ENCODE peak calls at places on chromosome 6, in nine cellular contexts. One of them, this sample, is unnamed.

GRCh38 chr6:64896939-64897338 is 810.1 kb downstream of the EYS start:
- DNase-seq in testis: no peak
- DNase-seq in H9: no peak
- DNase-seq in CD4-positive, alpha-beta T cell: no peak
- DNase-seq in heart right ventricle: no peak
- DNase-seq in brain microvascular endothelial cell: no peak
- DNase-seq in A549: no peak
- DNase-seq in psoas muscle: no peak
- DNase-seq in WERI-Rb-1: no peak
- DNase-seq in this sample: no peak

GRCh38 chr6:140567469-140567868 is 1193.0 kb upstream of the CITED2 start:
- DNase-seq in A549: no peak
- DNase-seq in H9: no peak
- DNase-seq in psoas muscle: no peak
- DNase-seq in testis: no peak
- DNase-seq in brain microvascular endothelial cell: no peak
- DNase-seq in heart right ventricle: no peak
- DNase-seq in WERI-Rb-1: no peak
- DNase-seq in CD4-positive, alpha-beta T cell: no peak
- DNase-seq in this sample: no peak

GRCh38 chr6:1611322-1611571 is 1.5 kb downstream of the FOXC1 start:
- DNase-seq in H9: no peak
- DNase-seq in testis: no peak
- DNase-seq in psoas muscle: no peak
- DNase-seq in WERI-Rb-1: peak
- DNase-seq in brain microvascular endothelial cell: no peak
- DNase-seq in CD4-positive, alpha-beta T cell: no peak
- DNase-seq in A549: peak
- DNase-seq in heart right ventricle: no peak
- DNase-seq in this sample: peak

GRCh38 chr6:168158280-168158979 is 79.4 kb upstream of the FRMD1 start:
- DNase-seq in psoas muscle: no peak
- DNase-seq in H9: peak
- DNase-seq in brain microvascular endothelial cell: no peak
- DNase-seq in CD4-positive, alpha-beta T cell: no peak
- DNase-seq in WERI-Rb-1: no peak
- DNase-seq in testis: no peak
- DNase-seq in heart right ventricle: no peak
- DNase-seq in A549: no peak
- DNase-seq in this sample: no peak

GRCh38 chr6:44932651-44933091 is 395.5 kb upstream of the RUNX2 start:
- DNase-seq in psoas muscle: no peak
- DNase-seq in brain microvascular endothelial cell: no peak
- DNase-seq in H9: no peak
- DNase-seq in WERI-Rb-1: no peak
- DNase-seq in CD4-positive, alpha-beta T cell: peak
- DNase-seq in A549: no peak
- DNase-seq in testis: no peak
- DNase-seq in heart right ventricle: no peak
- DNase-seq in this sample: no peak

GRCh38 chr6:14975124-14975815 is 270.6 kb upstream of the JARID2 start:
- DNase-seq in H9: no peak
- DNase-seq in CD4-positive, alpha-beta T cell: no peak
- DNase-seq in A549: no peak
- DNase-seq in heart right ventricle: no peak
- DNase-seq in WERI-Rb-1: no peak
- DNase-seq in psoas muscle: no peak
- DNase-seq in brain microvascular endothelial cell: no peak
- DNase-seq in testis: no peak
- DNase-seq in this sample: no peak

GRCh38 chr6:119349341-119350201 is at the start of gene MAN1A1:
- DNase-seq in testis: peak
- DNase-seq in heart right ventricle: peak
- DNase-seq in A549: peak
- DNase-seq in WERI-Rb-1: peak
- DNase-seq in psoas muscle: peak
- DNase-seq in H9: peak
- DNase-seq in brain microvascular endothelial cell: peak
- DNase-seq in CD4-positive, alpha-beta T cell: peak
- DNase-seq in this sample: peak

GRCh38 chr6:103895136-103895535 is 964.6 kb downstream of the HACE1 start:
- DNase-seq in brain microvascular endothelial cell: no peak
- DNase-seq in CD4-positive, alpha-beta T cell: no peak
- DNase-seq in psoas muscle: no peak
- DNase-seq in heart right ventricle: no peak
- DNase-seq in WERI-Rb-1: no peak
- DNase-seq in H9: no peak
- DNase-seq in A549: no peak
- DNase-seq in testis: no peak
- DNase-seq in this sample: no peak

GRCh38 chr6:127447780-127448179 is 11.4 kb downstream of the KIAA0408 start:
- DNase-seq in WERI-Rb-1: no peak
- DNase-seq in heart right ventricle: no peak
- DNase-seq in psoas muscle: no peak
- DNase-seq in brain microvascular endothelial cell: no peak
- DNase-seq in A549: no peak
- DNase-seq in CD4-positive, alpha-beta T cell: no peak
- DNase-seq in testis: no peak
- DNase-seq in H9: no peak
- DNase-seq in this sample: no peak

GRCh38 chr6:127441881-127442280 is 17.3 kb downstream of the KIAA0408 start:
- DNase-seq in H9: no peak
- DNase-seq in CD4-positive, alpha-beta T cell: no peak
- DNase-seq in testis: no peak
- DNase-seq in WERI-Rb-1: no peak
- DNase-seq in psoas muscle: no peak
- DNase-seq in A549: no peak
- DNase-seq in heart right ventricle: no peak
- DNase-seq in brain microvascular endothelial cell: no peak
- DNase-seq in this sample: no peak

GRCh38 chr6:127451388-127451787 is 7.8 kb downstream of the KIAA0408 start:
- DNase-seq in H9: no peak
- DNase-seq in testis: no peak
- DNase-seq in WERI-Rb-1: no peak
- DNase-seq in psoas muscle: no peak
- DNase-seq in A549: no peak
- DNase-seq in CD4-positive, alpha-beta T cell: no peak
- DNase-seq in brain microvascular endothelial cell: no peak
- DNase-seq in heart right ventricle: no peak
- DNase-seq in this sample: no peak

DNA sequence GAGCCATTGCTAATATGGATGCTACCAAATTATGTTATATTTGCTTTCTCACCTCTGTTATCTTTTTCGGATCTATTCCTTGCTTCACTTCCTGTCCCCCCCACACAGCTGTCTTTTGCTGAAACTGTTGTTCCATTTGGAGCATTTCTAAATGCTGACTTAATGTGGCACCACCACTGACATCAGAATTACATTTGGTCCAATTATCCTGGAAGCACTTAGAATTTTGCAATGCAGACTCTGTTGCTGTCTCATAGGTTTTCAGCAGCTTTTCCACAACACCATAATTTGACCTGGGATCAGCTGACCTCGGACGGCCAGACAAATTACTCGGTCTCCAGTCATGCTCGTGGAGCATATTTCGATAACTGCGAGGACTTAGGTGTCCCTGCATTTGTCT is 12.8 kb downstream of the KIAA0408 start:
- DNase-seq in psoas muscle: no peak
- DNase-seq in heart right ventricle: no peak
- DNase-seq in CD4-positive, alpha-beta T cell: no peak
- DNase-seq in H9: no peak
- DNase-seq in A549: no peak
- DNase-seq in testis: no peak
- DNase-seq in WERI-Rb-1: no peak
- DNase-seq in brain microvascular endothelial cell: no peak
- DNase-seq in this sample: peak
- H3K27ac ChIP-seq in psoas muscle: peak
- H3K27ac ChIP-seq in heart right ventricle: no peak
- H3K27ac ChIP-seq in CD4-positive, alpha-beta T cell: no peak
- H3K27ac ChIP-seq in H9: no peak
- H3K27ac ChIP-seq in A549: no peak
- H3K27ac ChIP-seq in testis: no peak
- H3K27ac ChIP-seq in WERI-Rb-1: no peak
- H3K27ac ChIP-seq in brain microvascular endothelial cell: no peak
- H3K27ac ChIP-seq in this sample: peak

DNA sequence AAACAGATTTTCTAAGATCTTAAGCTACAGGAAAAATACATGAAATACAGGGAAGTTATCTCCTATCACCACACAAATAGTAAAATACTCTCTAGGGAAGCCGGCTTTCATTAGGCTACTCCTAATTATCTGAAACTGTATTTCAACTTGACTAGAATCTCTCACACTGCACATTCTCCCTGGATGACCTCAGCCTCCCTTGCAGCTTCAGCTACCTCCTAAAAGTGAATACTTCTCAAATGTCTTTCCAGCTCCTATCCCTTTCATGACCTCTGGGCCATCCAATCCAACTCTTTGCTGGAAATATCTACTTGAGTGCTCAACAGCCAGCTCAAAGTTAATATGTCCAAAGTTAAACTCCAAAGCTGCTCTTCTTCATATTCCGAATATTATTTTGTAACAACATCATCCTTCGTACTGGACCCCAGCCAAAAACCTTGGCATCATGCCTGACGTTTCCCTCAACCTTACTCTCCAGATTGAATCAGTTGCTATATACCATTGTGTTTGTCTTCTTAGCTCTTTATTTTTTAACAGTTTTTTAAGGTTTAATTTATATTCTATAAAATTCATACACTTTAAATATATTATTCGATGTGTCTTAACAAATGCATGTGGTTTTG is 29.4 kb upstream of the KIF6 start:
- DNase-seq in A549: no peak
- DNase-seq in heart right ventricle: peak
- DNase-seq in H9: no peak
- DNase-seq in CD4-positive, alpha-beta T cell: no peak
- DNase-seq in WERI-Rb-1: no peak
- DNase-seq in psoas muscle: peak
- DNase-seq in brain microvascular endothelial cell: no peak
- DNase-seq in testis: peak
- DNase-seq in this sample: no peak
- H3K27ac ChIP-seq in A549: no peak
- H3K27ac ChIP-seq in heart right ventricle: peak
- H3K27ac ChIP-seq in H9: no peak
- H3K27ac ChIP-seq in CD4-positive, alpha-beta T cell: no peak
- H3K27ac ChIP-seq in WERI-Rb-1: no peak
- H3K27ac ChIP-seq in psoas muscle: no peak
- H3K27ac ChIP-seq in brain microvascular endothelial cell: no peak
- H3K27ac ChIP-seq in testis: no peak
- H3K27ac ChIP-seq in this sample: no peak

GRCh38 chr6:6005467-6006427 is 978 bp downstream of the NRN1 start:
- DNase-seq in brain microvascular endothelial cell: no peak
- DNase-seq in WERI-Rb-1: no peak
- DNase-seq in heart right ventricle: no peak
- DNase-seq in A549: no peak
- DNase-seq in CD4-positive, alpha-beta T cell: no peak
- DNase-seq in testis: no peak
- DNase-seq in psoas muscle: no peak
- DNase-seq in H9: no peak
- DNase-seq in this sample: peak

GRCh38 chr6:6007311-6008113 is 787 bp upstream of the NRN1 start:
- DNase-seq in heart right ventricle: peak
- DNase-seq in CD4-positive, alpha-beta T cell: no peak
- DNase-seq in A549: peak
- DNase-seq in WERI-Rb-1: peak
- DNase-seq in testis: no peak
- DNase-seq in psoas muscle: no peak
- DNase-seq in brain microvascular endothelial cell: peak
- DNase-seq in H9: peak
- DNase-seq in this sample: peak

GRCh38 chr6:6008648-6009421 is 2.1 kb upstream of the NRN1 start:
- DNase-seq in brain microvascular endothelial cell: peak
- DNase-seq in heart right ventricle: peak
- DNase-seq in A549: peak
- DNase-seq in H9: peak
- DNase-seq in testis: peak
- DNase-seq in CD4-positive, alpha-beta T cell: no peak
- DNase-seq in WERI-Rb-1: peak
- DNase-seq in psoas muscle: peak
- DNase-seq in this sample: peak

GRCh38 chr6:6006428-6007310 is at the start of gene NRN1:
- DNase-seq in heart right ventricle: peak
- DNase-seq in CD4-positive, alpha-beta T cell: no peak
- DNase-seq in WERI-Rb-1: peak
- DNase-seq in H9: peak
- DNase-seq in testis: no peak
- DNase-seq in brain microvascular endothelial cell: peak
- DNase-seq in psoas muscle: no peak
- DNase-seq in A549: no peak
- DNase-seq in this sample: peak

DNA sequence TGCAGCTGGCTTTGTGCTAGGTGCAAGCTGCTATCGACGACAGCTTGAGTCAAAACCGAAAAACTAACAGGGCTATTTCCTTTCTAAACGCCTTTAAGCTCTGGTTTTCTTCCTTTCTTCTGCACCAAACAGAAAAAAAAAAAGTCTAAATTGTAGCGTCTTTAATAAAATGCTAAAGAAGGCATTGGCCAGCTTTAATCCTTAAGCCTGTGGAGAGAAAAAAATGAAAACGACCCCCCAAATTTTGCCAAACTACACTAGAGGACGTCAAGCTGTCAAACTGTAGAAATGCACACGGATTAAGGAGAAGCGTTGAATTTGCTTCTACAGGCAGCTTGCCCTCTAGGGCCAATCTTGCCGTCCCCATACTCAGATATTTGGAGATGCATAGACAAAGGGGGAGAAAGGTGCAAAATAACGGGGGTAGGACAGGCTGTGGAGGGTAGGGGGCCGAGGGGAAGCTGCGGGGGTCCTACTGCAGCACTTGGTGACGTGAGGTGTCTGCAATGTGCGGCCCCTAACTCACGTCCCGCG is 1.5 kb upstream of the NRN1 start:
- DNase-seq in heart right ventricle: no peak
- DNase-seq in psoas muscle: no peak
- DNase-seq in brain microvascular endothelial cell: no peak
- DNase-seq in CD4-positive, alpha-beta T cell: no peak
- DNase-seq in A549: no peak
- DNase-seq in WERI-Rb-1: no peak
- DNase-seq in H9: no peak
- DNase-seq in testis: no peak
- DNase-seq in this sample: no peak
- H3K27ac ChIP-seq in heart right ventricle: peak
- H3K27ac ChIP-seq in psoas muscle: peak
- H3K27ac ChIP-seq in brain microvascular endothelial cell: no peak
- H3K27ac ChIP-seq in CD4-positive, alpha-beta T cell: no peak
- H3K27ac ChIP-seq in A549: no peak
- H3K27ac ChIP-seq in WERI-Rb-1: peak
- H3K27ac ChIP-seq in H9: no peak
- H3K27ac ChIP-seq in testis: no peak
- H3K27ac ChIP-seq in this sample: peak

GRCh38 chr6:21612067-21612745 is 18.7 kb downstream of the SOX4 start:
- DNase-seq in heart right ventricle: no peak
- DNase-seq in H9: no peak
- DNase-seq in WERI-Rb-1: no peak
- DNase-seq in brain microvascular endothelial cell: no peak
- DNase-seq in testis: no peak
- DNase-seq in A549: no peak
- DNase-seq in CD4-positive, alpha-beta T cell: no peak
- DNase-seq in psoas muscle: no peak
- DNase-seq in this sample: no peak

GRCh38 chr6:21613809-21614208 is 20.3 kb downstream of the SOX4 start:
- DNase-seq in testis: no peak
- DNase-seq in H9: no peak
- DNase-seq in psoas muscle: no peak
- DNase-seq in brain microvascular endothelial cell: no peak
- DNase-seq in A549: no peak
- DNase-seq in heart right ventricle: no peak
- DNase-seq in CD4-positive, alpha-beta T cell: no peak
- DNase-seq in WERI-Rb-1: no peak
- DNase-seq in this sample: no peak

GRCh38 chr6:21615504-21615903 is 22.0 kb downstream of the SOX4 start:
- DNase-seq in WERI-Rb-1: no peak
- DNase-seq in A549: no peak
- DNase-seq in psoas muscle: no peak
- DNase-seq in H9: no peak
- DNase-seq in testis: no peak
- DNase-seq in heart right ventricle: no peak
- DNase-seq in CD4-positive, alpha-beta T cell: no peak
- DNase-seq in brain microvascular endothelial cell: no peak
- DNase-seq in this sample: no peak

GRCh38 chr6:21611485-21611884 is 17.9 kb downstream of the SOX4 start:
- DNase-seq in H9: no peak
- DNase-seq in CD4-positive, alpha-beta T cell: no peak
- DNase-seq in heart right ventricle: no peak
- DNase-seq in brain microvascular endothelial cell: no peak
- DNase-seq in A549: no peak
- DNase-seq in psoas muscle: no peak
- DNase-seq in testis: peak
- DNase-seq in WERI-Rb-1: no peak
- DNase-seq in this sample: no peak

DNA sequence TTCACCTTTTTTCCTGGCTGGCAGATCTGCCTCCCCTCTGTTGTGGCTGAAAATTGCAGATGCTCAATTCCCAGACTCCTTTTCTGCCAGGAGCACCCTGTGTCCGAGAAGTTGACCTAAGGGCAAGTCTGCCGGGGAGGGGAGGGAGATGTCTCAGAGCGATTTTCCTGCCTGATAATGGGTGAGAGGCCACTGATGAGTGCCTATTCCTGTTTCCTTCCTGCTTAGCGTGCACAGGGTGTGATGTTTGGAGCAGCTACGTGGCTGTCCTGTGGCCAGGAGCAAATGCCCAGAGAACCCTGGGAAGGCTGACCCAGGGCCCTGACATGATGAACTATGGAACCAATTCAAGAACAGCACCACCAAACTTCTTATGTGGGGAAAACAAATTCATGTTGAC is 22.5 kb downstream of the SOX4 start:
- DNase-seq in psoas muscle: no peak
- DNase-seq in brain microvascular endothelial cell: no peak
- DNase-seq in heart right ventricle: peak
- DNase-seq in WERI-Rb-1: no peak
- DNase-seq in testis: no peak
- DNase-seq in A549: no peak
- DNase-seq in CD4-positive, alpha-beta T cell: no peak
- DNase-seq in H9: no peak
- DNase-seq in this sample: no peak
- H3K27ac ChIP-seq in psoas muscle: no peak
- H3K27ac ChIP-seq in brain microvascular endothelial cell: no peak
- H3K27ac ChIP-seq in heart right ventricle: no peak
- H3K27ac ChIP-seq in WERI-Rb-1: no peak
- H3K27ac ChIP-seq in testis: no peak
- H3K27ac ChIP-seq in A549: no peak
- H3K27ac ChIP-seq in CD4-positive, alpha-beta T cell: no peak
- H3K27ac ChIP-seq in H9: no peak
- H3K27ac ChIP-seq in this sample: no peak